ENCODE peak calls at places on chromosomes 16 and 17, in five cellular contexts. Q, A, N, P and V are unnamed samples.

GRCh38 chr16:77788196-77789084 is at the start of gene VAT1L:
- DNase-seq in Q (no peak), A (peak; percentile 44), N (no peak), P (peak; percentile 85), V (peak; percentile 54)

GRCh38 chr17:48869821-48870318 is 22.7 kb upstream of the ATP5MC1 start:
- DNase-seq in Q (no peak), A (no peak), N (no peak), P (no peak), V (no peak)

GRCh38 chr16:27628216-27628945 is 78.4 kb downstream of the KATNIP start:
- DNase-seq in Q (no peak), A (no peak), N (no peak), P (no peak), V (no peak)

GRCh38 chr16:30116291-30117207 is 3.2 kb upstream of the GDPD3 start:
- DNase-seq in Q (no peak), A (no peak), N (no peak), P (no peak), V (no peak)

GRCh38 chr16:68374251-68374805 is 63.5 kb downstream of the PRMT7 start:
- DNase-seq in Q (no peak), A (no peak), N (no peak), P (no peak), V (no peak)

GRCh38 chr17:73255671-73256181 is 6.0 kb downstream of the CPSF4L start:
- DNase-seq in Q (peak; percentile 77), A (peak; percentile 62), N (no peak), P (peak; percentile 93), V (peak; percentile 53)

GRCh38 chr16:58462997-58463891 is 36.7 kb upstream of the NDRG4 start:
- DNase-seq in Q (peak; percentile 62), A (no peak), N (no peak), P (peak; percentile 70), V (no peak)

GRCh38 chr17:71237903-71238538 is 882.8 kb upstream of the SOX9 start:
- DNase-seq in Q (no peak), A (peak; percentile 37), N (no peak), P (no peak), V (no peak)

GRCh38 chr16:54284931-54285413 is 1.6 kb downstream of the IRX3 start:
- DNase-seq in Q (no peak), A (peak; percentile 18), N (no peak), P (peak; percentile 67), V (no peak)

GRCh38 chr16:19860146-19861030 is 24.3 kb downstream of the GPRC5B start:
- DNase-seq in Q (no peak), A (no peak), N (no peak), P (no peak), V (no peak)

GRCh38 chr17:77358801-77359716 is 218.3 kb downstream of the SEC14L1 start:
- DNase-seq in Q (no peak), A (no peak), N (no peak), P (no peak), V (no peak)

GRCh38 chr16:10539256-10539655 is 41.1 kb downstream of the EMP2 start:
- DNase-seq in Q (no peak), A (no peak), N (no peak), P (no peak), V (no peak)

GRCh38 chr17:57861000-57861736 is 11.3 kb upstream of the MRPS23 start:
- DNase-seq in Q (peak; percentile 58), A (peak; percentile 90), N (peak; percentile 94), P (peak; percentile 64), V (peak; percentile 30)

DNA sequence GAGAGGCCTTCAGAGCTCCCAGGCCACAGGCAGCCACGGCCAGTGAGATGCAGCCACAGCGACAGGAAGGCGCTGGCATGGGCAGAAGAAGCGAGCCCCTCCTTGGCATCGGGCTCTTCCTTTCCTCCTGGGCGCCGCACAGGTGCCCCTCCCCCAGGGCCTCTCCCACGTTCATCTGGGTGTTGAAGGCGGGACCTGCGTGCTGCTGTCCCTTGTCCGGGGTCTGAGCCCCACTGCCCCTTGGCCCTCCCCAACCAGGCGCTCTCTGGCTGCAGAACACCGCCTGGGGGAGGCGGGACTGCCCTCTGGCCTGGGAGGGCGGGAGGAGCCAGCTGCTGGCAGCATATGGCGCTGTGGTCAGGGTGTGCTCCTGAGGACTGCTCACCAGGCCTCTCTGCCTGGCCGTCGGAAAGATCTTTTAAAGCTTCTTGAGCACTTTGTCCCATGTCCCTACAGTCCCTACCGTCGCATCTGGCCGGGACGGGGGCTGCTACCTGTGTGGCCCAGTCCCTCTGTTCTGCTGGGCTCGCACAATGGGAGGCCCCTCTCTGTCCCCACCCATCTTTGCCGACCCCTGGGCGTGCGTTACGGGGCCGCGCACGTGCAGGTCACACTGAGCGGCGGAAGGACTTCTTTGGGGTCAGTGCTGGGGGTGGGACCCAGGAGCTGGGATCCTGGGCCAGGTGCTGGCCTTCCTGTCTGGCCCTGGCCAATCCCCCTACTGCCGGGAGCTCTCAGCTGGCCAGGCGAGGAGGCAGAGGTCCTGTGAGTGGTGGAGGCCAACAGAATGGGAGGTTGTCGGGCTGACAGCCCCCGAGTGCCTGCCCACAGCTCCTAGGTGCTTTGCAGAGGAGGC is 1.7 kb downstream of the SLC25A10 start:
- DNase-seq in Q (peak; percentile 70), A (no peak), N (peak; percentile 74), P (no peak), V (no peak)
- TF ChIP-seq JUN in Q (no peak), A (no peak), N (no peak), P (no peak), V (no peak)

GRCh38 chr16:53131050-53131362 is 76.2 kb downstream of the CHD9 start:
- DNase-seq in Q (no peak), A (no peak), N (no peak), P (no peak), V (no peak)

GRCh38 chr16:53132406-53132805 is 77.6 kb downstream of the CHD9 start:
- DNase-seq in Q (no peak), A (no peak), N (no peak), P (no peak), V (no peak)

GRCh38 chr16:53129281-53130192 is 74.7 kb downstream of the CHD9 start:
- DNase-seq in Q (peak; percentile 41), A (no peak), N (peak; percentile 62), P (no peak), V (no peak)

GRCh38 chr16:53130193-53131049 is 75.6 kb downstream of the CHD9 start:
- DNase-seq in Q (peak; percentile 96), A (peak; percentile 94), N (peak; percentile 91), P (peak; percentile 93), V (peak; percentile 96)

DNA sequence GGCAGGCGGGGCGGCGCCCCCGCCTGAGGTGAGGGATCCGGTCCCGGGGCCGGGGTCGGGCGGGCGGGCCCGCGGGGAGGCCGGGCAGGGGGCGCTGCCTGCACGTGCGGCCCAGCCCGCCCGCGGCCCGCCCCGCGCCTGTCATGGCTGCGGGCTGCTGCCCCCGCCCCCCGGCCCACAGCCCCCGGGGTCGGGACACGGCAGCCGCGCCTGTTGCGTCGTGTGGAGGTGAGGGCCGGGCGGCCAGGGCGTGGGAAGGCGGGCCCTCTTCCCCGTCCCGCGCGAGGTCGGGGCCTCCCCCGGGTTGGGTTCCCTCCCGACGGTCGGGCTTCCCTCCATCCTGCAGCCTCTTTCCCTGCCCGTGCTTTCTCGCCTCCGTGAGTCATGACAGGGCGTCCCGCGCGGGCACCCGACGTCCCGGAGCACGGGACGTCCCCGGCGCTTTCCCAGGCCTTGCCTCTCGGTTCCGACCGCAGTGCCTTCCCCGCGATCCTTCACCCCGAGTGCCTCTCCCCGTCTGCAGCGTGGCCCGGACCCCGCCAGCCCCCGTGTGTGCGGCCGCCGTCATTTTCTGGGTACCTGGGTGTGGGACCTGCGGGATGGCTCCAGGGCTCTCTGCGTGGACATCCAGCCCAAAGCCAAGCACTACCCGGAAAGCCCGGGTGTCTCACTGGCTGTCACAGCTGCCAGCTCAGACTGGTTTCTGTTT is 76.7 kb downstream of the CHD9 start:
- DNase-seq in Q (peak; percentile 81), A (peak; percentile 48), N (peak; percentile 19), P (peak; percentile 66), V (peak; percentile 56)
- TF ChIP-seq POLR2A in Q (peak; percentile 27), A (peak; percentile 24), N (no peak), P (no peak), V (no peak)

DNA sequence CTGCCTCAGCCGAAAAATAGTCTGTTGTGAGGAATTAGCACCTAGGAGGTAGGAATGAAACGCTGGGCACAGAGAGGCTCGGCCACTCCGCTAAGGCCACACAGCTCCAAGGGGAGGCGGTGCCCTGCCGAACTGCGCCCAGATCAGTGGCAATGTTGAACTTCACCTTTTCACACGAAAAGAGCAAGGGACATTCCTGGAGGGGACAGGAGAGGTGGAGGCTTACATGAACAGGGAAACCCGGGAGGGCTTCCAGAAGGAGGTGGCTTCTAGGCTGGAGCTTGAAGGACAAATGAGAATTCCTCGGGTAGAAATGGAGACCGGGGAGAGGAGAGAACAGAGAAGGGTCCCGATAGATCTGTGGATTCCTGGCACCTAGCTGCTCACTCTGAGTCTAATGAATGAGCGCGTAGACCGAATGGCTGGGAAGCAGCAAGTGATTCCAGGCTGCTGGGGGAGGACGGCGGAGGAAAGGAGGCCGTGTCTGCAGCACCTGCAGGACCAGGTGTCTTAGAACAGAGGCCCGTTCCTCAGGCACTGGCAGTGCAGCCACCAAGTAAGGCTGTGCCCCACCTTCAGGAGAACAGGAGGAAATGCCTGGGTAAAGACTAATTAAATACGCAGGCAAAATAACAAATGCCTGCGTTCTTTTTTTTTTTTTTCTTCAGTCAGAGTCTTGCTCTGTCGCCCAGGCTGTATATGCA is 723 bp upstream of the SLC38A10 start:
- DNase-seq in Q (no peak), A (peak; percentile 83), N (peak; percentile 53), P (no peak), V (peak; percentile 50)
- TF ChIP-seq MAX in Q (no peak), A (no peak), N (no peak), P (no peak), V (no peak)

DNA sequence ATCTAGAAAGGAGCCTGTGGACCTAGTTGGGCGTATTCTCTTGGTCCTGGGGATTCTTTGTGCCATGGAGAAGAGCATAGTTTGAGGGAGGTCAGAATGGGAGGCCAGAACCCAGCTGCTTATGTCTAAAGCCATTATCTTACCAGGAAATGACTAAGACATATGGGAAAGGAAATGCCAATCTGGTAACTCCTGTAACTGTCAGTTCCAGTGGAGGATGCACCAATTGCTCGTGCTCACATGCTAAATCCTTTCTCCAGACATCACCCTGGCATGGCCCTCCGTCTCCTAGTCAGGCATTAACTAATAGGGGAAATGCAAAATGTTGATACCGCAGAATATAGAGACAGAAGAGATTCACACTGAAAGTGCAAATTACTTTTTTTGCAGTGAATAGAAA is 255.6 kb upstream of the HSBP1 start:
- DNase-seq in Q (no peak), A (no peak), N (no peak), P (no peak), V (no peak)
- TF ChIP-seq JUN in Q (no peak), A (no peak), N (no peak), P (no peak), V (peak; percentile 50)